ENCODE peak calls at places on chromosomes 4 and X, in four cellular contexts. A, S, W and Y are unnamed samples.

GRCh38 chr4:151563194-151563593 is 154.2 kb downstream of the FHIP1A start:
- DNase-seq in A (peak; percentile 29), S (no peak), W (no peak), Y (no peak)

GRCh38 chrX:7112071-7112470 is 35.4 kb upstream of the STS start:
- DNase-seq in A (no peak), S (no peak), W (no peak), Y (no peak)

GRCh38 chr4:122015203-122015602 is 63.3 kb upstream of the TRPC3 start:
- DNase-seq in A (no peak), S (no peak), W (no peak), Y (no peak)

GRCh38 chrX:136021160-136021559 is 35.9 kb downstream of the SLC9A6 start:
- DNase-seq in A (no peak), S (no peak), W (no peak), Y (no peak)

GRCh38 chrX:151697537-151697936 is 2.3 kb downstream of the PRRG3 start:
- DNase-seq in A (no peak), S (no peak), W (peak; percentile 28), Y (no peak)

GRCh38 chr4:76292730-76293129 is 13.8 kb upstream of the STBD1 start:
- DNase-seq in A (no peak), S (no peak), W (no peak), Y (no peak)

GRCh38 chr4:31059753-31060522 is 339.8 kb downstream of the PCDH7 start:
- DNase-seq in A (no peak), S (no peak), W (no peak), Y (no peak)

GRCh38 chr4:150501983-150502382 is 80.0 kb upstream of the MAB21L2 start:
- DNase-seq in A (no peak), S (no peak), W (no peak), Y (no peak)

GRCh38 chrX:13463608-13464007 is 105.8 kb upstream of the EGFL6 start:
- DNase-seq in A (peak; percentile 53), S (no peak), W (peak; percentile 78), Y (peak; percentile 32)

GRCh38 chr4:159229164-159229563 is 126.3 kb downstream of the RAPGEF2 start:
- DNase-seq in A (peak; percentile 54), S (no peak), W (no peak), Y (no peak)

DNA sequence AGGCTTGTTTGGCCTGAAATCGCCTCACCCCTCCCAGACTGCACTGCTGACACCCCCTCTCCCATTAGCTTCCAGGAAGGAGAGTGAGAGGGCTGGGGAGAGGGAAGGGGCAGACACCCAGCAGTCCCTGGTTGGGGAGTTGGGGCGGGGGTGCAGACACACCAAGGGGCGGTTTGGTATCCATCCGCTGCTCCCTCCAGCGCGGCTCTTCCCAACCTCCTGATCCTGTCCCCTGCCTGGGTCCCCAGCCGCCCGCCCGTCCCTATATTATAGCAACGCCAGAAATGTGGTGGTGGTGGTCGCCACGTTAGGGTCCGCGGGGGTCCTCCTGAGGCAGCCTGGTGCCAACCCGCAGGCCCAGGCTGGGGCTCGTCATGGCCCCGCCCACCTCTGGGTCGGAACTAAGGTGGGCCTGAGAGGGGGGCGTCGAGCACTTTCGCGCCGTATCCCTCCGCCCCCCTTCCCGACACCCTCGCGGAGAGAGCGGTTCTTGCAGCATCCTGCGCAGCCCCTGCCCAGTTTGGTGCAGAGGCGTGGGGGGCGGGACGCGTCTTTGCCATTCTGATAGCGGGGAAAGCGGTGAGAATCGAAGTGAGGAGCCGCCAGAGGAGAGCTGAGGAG is 25.1 kb downstream of the GPRASP3 start:
- DNase-seq in A (no peak), S (no peak), W (peak; percentile 20), Y (peak; percentile 15)
- H3K4me3 ChIP-seq in A (peak overlapping the region; percentile 52), S (peak overlapping the region; percentile 68), W (peak overlapping the region; percentile 60), Y (peak overlapping the region; percentile 55)

DNA sequence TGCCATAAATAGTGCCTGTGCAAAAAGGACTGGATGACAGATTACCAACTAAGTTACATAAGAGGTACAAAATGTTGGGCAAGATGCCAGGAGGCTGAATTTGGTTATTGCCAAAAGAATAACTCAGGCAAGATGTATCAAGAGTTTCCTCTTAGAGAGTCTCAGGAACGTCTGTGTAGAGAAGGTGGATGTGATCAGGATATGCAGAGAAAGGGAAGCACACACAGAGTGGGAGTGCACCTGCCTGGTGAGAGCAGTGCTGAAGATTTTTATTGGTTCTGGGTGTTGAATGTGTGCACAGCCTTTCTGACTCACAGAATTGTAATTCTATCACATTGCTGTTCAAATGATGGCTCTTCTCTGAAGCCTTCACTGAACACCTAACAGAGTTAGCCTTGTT is 156.8 kb upstream of the HS3ST1 start:
- DNase-seq in A (peak; percentile 68), S (no peak), W (peak; percentile 16), Y (no peak)
- H3K27ac ChIP-seq in A (no peak overlapping the region), S (no peak overlapping the region), W (no peak overlapping the region), Y (no peak overlapping the region)

DNA sequence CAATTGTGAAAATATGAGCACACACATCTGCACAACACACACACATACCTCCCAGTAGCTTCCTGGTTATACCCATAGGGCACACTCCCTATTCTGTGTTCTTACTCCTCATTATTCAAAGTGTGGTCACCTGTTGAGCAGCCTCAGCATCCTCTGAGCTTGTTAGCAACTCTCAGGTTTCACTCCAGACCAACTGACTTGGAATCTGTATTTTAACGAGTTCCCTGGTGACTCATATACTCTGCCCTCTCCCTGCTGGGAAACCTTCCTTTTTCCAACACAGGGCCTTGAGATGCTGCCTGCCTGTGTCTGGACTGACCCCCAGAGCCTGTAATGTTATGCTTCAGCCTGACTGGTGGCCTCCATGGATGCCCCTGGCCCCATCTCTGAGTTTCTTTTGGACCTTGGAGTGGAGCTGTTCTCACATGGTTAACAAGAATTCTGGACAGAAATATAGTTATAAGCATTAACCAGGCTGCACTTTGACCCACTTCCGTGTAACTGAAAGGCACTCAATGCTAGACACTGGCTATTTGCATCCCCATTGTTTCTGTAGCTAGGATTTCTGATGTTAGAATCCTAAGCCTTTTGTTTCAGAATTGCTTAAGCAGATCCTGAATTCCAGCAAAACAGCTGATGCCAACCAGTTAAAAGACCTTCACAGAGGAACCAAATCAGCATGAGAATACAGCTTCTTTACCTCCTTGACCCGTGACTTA is 262.6 kb downstream of the STIM2 start:
- DNase-seq in A (peak; percentile 8), S (no peak), W (no peak), Y (no peak)
- H3K4me3 ChIP-seq in A (no peak overlapping the region), S (no peak overlapping the region), W (no peak overlapping the region), Y (no peak overlapping the region)

DNA sequence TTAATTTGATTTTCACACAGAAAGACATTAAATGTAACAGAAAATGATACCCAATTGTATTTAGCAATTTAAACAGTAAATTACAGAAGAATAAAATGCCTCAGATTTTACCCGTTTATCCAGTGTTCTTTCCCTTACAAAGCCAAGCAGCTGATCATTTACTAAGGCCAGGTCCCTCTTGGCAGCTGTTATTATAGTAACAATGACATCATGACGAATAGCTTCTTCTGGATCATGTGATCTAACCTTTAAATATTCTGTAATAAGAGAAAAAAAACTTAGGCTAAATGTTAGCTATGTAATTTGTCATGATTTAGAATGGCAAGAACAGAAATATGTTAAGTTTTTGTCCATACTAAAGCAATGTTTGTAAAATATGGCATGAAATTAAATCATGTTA is 69.4 kb downstream of the PDS5A start:
- DNase-seq in A (no peak), S (no peak), W (no peak), Y (no peak)
- H3K27ac ChIP-seq in A (no peak overlapping the region), S (no peak overlapping the region), W (no peak overlapping the region), Y (no peak overlapping the region)

DNA sequence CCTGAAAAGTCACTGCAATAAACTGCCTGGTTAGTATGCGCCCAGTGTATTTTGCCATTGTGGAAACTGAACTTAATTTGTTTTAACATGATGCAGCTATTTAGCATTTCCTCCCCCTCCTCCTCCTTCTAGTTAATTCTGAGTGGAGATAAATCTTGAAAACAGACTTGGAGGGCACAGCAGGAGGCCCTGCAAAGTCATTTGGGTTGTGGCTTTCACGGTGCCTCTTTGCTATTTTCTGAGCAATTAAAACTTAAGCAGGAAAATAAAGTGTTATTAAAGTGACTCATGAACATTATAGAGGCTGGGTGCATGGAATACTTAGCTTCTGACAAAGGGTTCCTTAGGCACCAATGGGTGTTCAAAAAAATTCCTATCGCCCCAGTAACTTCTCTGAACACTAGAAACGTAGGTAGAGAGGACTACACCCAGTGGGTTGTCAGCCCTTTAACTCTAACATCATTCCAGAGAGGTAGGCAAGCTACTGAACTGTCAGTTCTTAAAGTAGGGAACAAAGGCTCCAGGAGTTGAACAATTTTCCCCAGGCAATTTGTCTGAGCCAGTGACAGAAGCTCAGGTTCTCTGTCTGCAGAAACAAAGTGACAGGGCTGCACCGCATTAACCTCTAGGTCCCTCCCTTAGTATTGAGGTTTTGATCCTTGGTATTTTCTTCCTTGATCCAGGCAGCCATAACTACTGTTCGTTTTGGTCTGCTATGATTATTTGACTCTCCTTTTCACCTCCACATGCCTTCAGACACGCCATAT is 158.3 kb upstream of the KIT start:
- DNase-seq in A (peak; percentile 55), S (no peak), W (no peak), Y (no peak)
- H3K4me3 ChIP-seq in A (no peak overlapping the region), S (no peak overlapping the region), W (no peak overlapping the region), Y (no peak overlapping the region)